ENCODE peak calls at places on chromosomes 6 and 20, in nine cellular contexts. U is NCI-H1694 treated with DMSO at 0.1 percent for 48 hours; F is stromal cell of bone marrow; J is heart left ventricle; A is CD8-positive, alpha-beta T cell; S is body of pancreas; W is Right ventricle myocardium superior; R is foreskin fibroblast; Q is spleen. H is an unnamed sample.

GRCh38 chr6:134464690-134465411 is 146.9 kb upstream of the SGK1 start:
- DNase-seq in Q (no peak), J (no peak), A (no peak), U (peak; percentile 31), W (no peak), R (no peak), S (no peak), F (no peak), H (no peak)

GRCh38 chr6:101608724-101609123 is 215.2 kb downstream of the GRIK2 start:
- DNase-seq in J (no peak), W (no peak), A (no peak), U (no peak), R (no peak), F (no peak), Q (no peak), S (no peak), H (no peak)

GRCh38 chr20:4683261-4683660 is 38.4 kb upstream of the PRND start:
- DNase-seq in W (no peak), U (no peak), J (no peak), R (no peak), F (no peak), S (no peak), A (no peak), Q (no peak), H (no peak)

GRCh38 chr6:90328004-90328403 is 31.4 kb upstream of the BACH2 start:
- DNase-seq in J (no peak), Q (no peak), S (no peak), R (no peak), F (peak; percentile 54), W (no peak), A (no peak), U (no peak), H (no peak)

GRCh38 chr6:51568771-51569170 is 518.6 kb downstream of the PKHD1 start:
- DNase-seq in W (no peak), A (no peak), F (no peak), R (no peak), Q (no peak), J (no peak), S (no peak), U (no peak), H (no peak)

GRCh38 chr20:10591956-10592521 is 81.8 kb downstream of the JAG1 start:
- DNase-seq in A (no peak), Q (no peak), J (no peak), U (no peak), W (no peak), F (no peak), S (no peak), R (peak; percentile 29), H (no peak)

GRCh38 chr6:35552285-35552917 is 39.7 kb upstream of the TULP1 start:
- DNase-seq in S (peak; percentile 39), A (peak; percentile 72), F (no peak), U (peak; percentile 14), Q (peak; percentile 55), J (no peak), W (no peak), R (peak; percentile 15), H (peak; percentile 50)

GRCh38 chr20:57426156-57426769 is 35.1 kb downstream of the RBM38 start:
- DNase-seq in J (no peak), S (no peak), R (no peak), F (no peak), Q (peak; percentile 54), W (peak; percentile 6), U (no peak), A (no peak), H (no peak)

GRCh38 chr6:35154947-35155346 is 13.8 kb upstream of the TCP11 start:
- DNase-seq in F (no peak), W (no peak), A (no peak), U (no peak), R (no peak), S (no peak), J (no peak), Q (no peak), H (no peak)

GRCh38 chr6:166567107-166567506 is 19.4 kb downstream of the RAMACL start:
- DNase-seq in S (no peak), A (no peak), U (no peak), R (peak; percentile 98), J (no peak), Q (no peak), F (peak; percentile 96), W (no peak), H (no peak)

H was measured in left colon.